ENCODE peak calls at places on chromosomes 13 and 19, in seven cellular contexts. X is amniotic epithelial cell; I is T-cell; L is activated CD4-positive, alpha-beta T cell treated with anti-CD3 and anti-CD28 coated beads for 24 hours; A is central memory CD4-positive, alpha-beta T cell; B is GM03348; S is iris pigment epithelial cell. V is an unnamed sample.
A peak's percentile ranks its signal among the peaks of the same experiment; 100 is the strongest.

GRCh38 chr13:41465215-41465907 is 8.0 kb downstream of the RGCC start:
- DNase-seq in X (peak; percentile 63), S (peak; percentile 90), A (peak; percentile 92), B (peak; percentile 74), I (peak; percentile 84), L (peak; percentile 68), V (peak; percentile 91)

GRCh38 chr13:80303225-80303811 is 37.6 kb downstream of the SPRY2 start:
- DNase-seq in I (no peak), S (no peak), B (no peak), L (no peak), X (no peak), A (no peak), V (no peak)

GRCh38 chr19:1254081-1254527 is 5.7 kb downstream of the MIDN start:
- DNase-seq in X (no peak), B (no peak), A (no peak), S (peak; percentile 21), L (no peak), I (no peak), V (peak; percentile 43)

GRCh38 chr19:38090561-38090960 is 133.5 kb downstream of the DPF1 start:
- DNase-seq in L (no peak), X (no peak), A (no peak), B (no peak), I (no peak), S (no peak), V (no peak)

GRCh38 chr19:50384685-50385535 is 763 bp downstream of the POLD1 start:
- DNase-seq in L (no peak), S (peak; percentile 46), X (peak; percentile 56), I (no peak), A (no peak), B (peak; percentile 53), V (peak; percentile 66)

GRCh38 chr13:37202264-37202663 is 96.8 kb upstream of the CSNK1A1L start:
- DNase-seq in B (peak; percentile 52), A (no peak), S (no peak), I (no peak), X (peak; percentile 29), L (no peak), V (peak; percentile 16)

GRCh38 chr19:41203371-41203770 is 10.4 kb downstream of the CYP2S1 start:
- DNase-seq in B (no peak), L (no peak), I (no peak), A (no peak), X (no peak), S (no peak), V (no peak)

GRCh38 chr13:35988648-35989081 is 142.5 kb downstream of the DCLK1 start:
- DNase-seq in X (peak; percentile 98), S (peak; percentile 65), B (no peak), A (no peak), I (no peak), L (no peak), V (peak; percentile 85)

GRCh38 chr13:73542446-73542845 is 483.6 kb downstream of the KLF5 start:
- DNase-seq in I (no peak), B (no peak), X (no peak), L (no peak), A (no peak), S (no peak), V (no peak)

GRCh38 chr19:44346556-44346955 is 9.9 kb downstream of the ZNF112 start:
- DNase-seq in L (no peak), X (no peak), S (no peak), B (no peak), A (no peak), I (no peak), V (no peak)

GRCh38 chr13:41562083-41562482 is 104.7 kb downstream of the RGCC start:
- DNase-seq in B (peak; percentile 82), A (no peak), I (no peak), L (no peak), X (peak; percentile 83), S (peak; percentile 95), V (peak; percentile 96)

GRCh38 chr19:5953680-5954213 is 24.2 kb downstream of the RANBP3 start:
- DNase-seq in B (peak; percentile 74), L (no peak), A (peak; percentile 28), X (no peak), S (no peak), I (no peak), V (peak; percentile 73)

GRCh38 chr19:36212895-36213294 is 1.6 kb downstream of the ZNF565 start:
- DNase-seq in S (no peak), X (no peak), L (no peak), A (no peak), I (no peak), B (no peak), V (no peak)

GRCh38 chr13:111388851-111389500 is 68.5 kb downstream of the TEX29 start:
- DNase-seq in A (no peak), I (peak; percentile 25), S (no peak), X (no peak), L (no peak), B (no peak), V (no peak)

GRCh38 chr13:48492123-48493075 is 40.5 kb downstream of the RCBTB2 start:
- DNase-seq in L (peak; percentile 22), I (peak; percentile 59), A (peak; percentile 81), X (peak; percentile 88), S (no peak), B (no peak), V (peak; percentile 90)

GRCh38 chr13:59038824-59039223 is 1124.9 kb downstream of the DIAPH3 start:
- DNase-seq in I (no peak), X (peak; percentile 35), B (no peak), S (peak; percentile 33), A (no peak), L (no peak), V (no peak)

GRCh38 chr19:32651729-32652140 is 23.2 kb downstream of the ANKRD27 start:
- DNase-seq in I (no peak), X (peak; percentile 25), S (peak; percentile 42), A (no peak), B (no peak), L (no peak), V (no peak)

GRCh38 chr13:50588736-50589135 is 254.8 kb downstream of the DLEU7 start:
- DNase-seq in B (no peak), X (no peak), L (no peak), S (peak; percentile 8), I (no peak), A (no peak), V (peak; percentile 40)

GRCh38 chr19:4557971-4558941 is 1.2 kb downstream of the SEMA6B start:
- DNase-seq in L (no peak), A (no peak), S (no peak), B (peak; percentile 86), X (no peak), I (peak; percentile 26), V (peak; percentile 45)

GRCh38 chr19:3463959-3464796 is 16.1 kb downstream of the SMIM24 start:
- DNase-seq in I (no peak), A (no peak), S (no peak), L (no peak), B (no peak), X (no peak), V (no peak)

GRCh38 chr13:37141011-37141410 is 35.5 kb upstream of the CSNK1A1L start:
- DNase-seq in S (no peak), L (no peak), X (peak; percentile 53), A (no peak), B (no peak), I (no peak), V (peak; percentile 40)

GRCh38 chr13:20188649-20189553 is 3.8 kb downstream of the GJB2 start:
- DNase-seq in S (no peak), B (no peak), L (no peak), A (no peak), X (no peak), I (no peak), V (no peak)

GRCh38 chr19:46603752-46604241 is 2.7 kb downstream of the CALM3 start:
- DNase-seq in I (no peak), A (no peak), B (no peak), X (no peak), L (no peak), S (no peak), V (peak; percentile 49)

GRCh38 chr19:12841094-12841493 is 2.8 kb downstream of the MAST1 start:
- DNase-seq in L (no peak), A (no peak), X (peak; percentile 27), S (no peak), I (no peak), B (no peak), V (peak; percentile 45)

GRCh38 chr13:110702591-110703526 is 3.1 kb downstream of the CARS2 start:
- DNase-seq in B (peak; percentile 27), X (peak; percentile 47), I (no peak), S (no peak), L (no peak), A (no peak), V (peak; percentile 40)

GRCh38 chr13:26037302-26037701 is 14.5 kb downstream of the SHISA2 start:
- DNase-seq in X (no peak), L (no peak), S (no peak), A (no peak), B (no peak), I (no peak), V (no peak)

GRCh38 chr13:59946924-59947323 is 216.8 kb downstream of the DIAPH3 start:
- DNase-seq in A (no peak), I (no peak), S (peak; percentile 14), X (peak; percentile 72), L (no peak), B (peak; percentile 21), V (peak; percentile 17)

GRCh38 chr13:99191900-99192399 is 8.7 kb upstream of the UBAC2 start:
- DNase-seq in B (peak; percentile 31), S (peak; percentile 69), L (no peak), X (no peak), A (no peak), I (no peak), V (peak; percentile 64)

GRCh38 chr19:13050274-13050673 is 52.4 kb downstream of the LYL1 start:
- DNase-seq in A (no peak), I (no peak), L (no peak), B (no peak), S (no peak), X (no peak), V (peak; percentile 38)

GRCh38 chr19:13164370-13165090 is 14.3 kb downstream of the IER2 start:
- DNase-seq in S (peak; percentile 18), X (peak; percentile 38), A (peak; percentile 47), B (peak; percentile 18), I (no peak), L (no peak), V (peak; percentile 59)

GRCh38 chr13:31824705-31825512 is 85.6 kb downstream of the RXFP2 start:
- DNase-seq in B (peak; percentile 65), I (no peak), X (peak; percentile 86), A (no peak), S (peak; percentile 46), L (no peak), V (peak; percentile 62)

GRCh38 chr13:34258646-34259386 is 440.9 kb downstream of the RFC3 start:
- DNase-seq in A (no peak), X (peak; percentile 32), L (no peak), S (peak; percentile 38), I (no peak), B (peak; percentile 50), V (peak; percentile 25)

GRCh38 chr19:15294591-15294990 is 37.7 kb downstream of the BRD4 start:
- DNase-seq in I (no peak), B (no peak), X (no peak), L (no peak), S (no peak), A (no peak), V (no peak)

GRCh38 chr19:33291623-33292534 is 10.5 kb downstream of the CEBPA start:
- DNase-seq in I (no peak), B (no peak), S (no peak), X (no peak), A (no peak), L (no peak), V (no peak)

GRCh38 chr13:27619711-27620376 is 485 bp downstream of the LNX2 start:
- DNase-seq in B (peak; percentile 70), I (peak; percentile 39), L (peak; percentile 4), A (no peak), S (peak; percentile 38), X (peak; percentile 21), V (peak; percentile 76)

GRCh38 chr13:61727714-61728275 is 312.1 kb upstream of the PCDH20 start:
- DNase-seq in I (no peak), X (no peak), S (peak; percentile 1), L (no peak), B (peak; percentile 15), A (no peak), V (no peak)

GRCh38 chr19:41793414-41793727 is 3.0 kb upstream of the CEACAM3 start:
- DNase-seq in I (no peak), B (no peak), A (no peak), L (no peak), S (no peak), X (no peak), V (no peak)